ENCODE peak calls at places on chromosomes 4 and X, in nine cellular contexts. L is left lung, G is mammary epithelial cell, P is mucosa of descending colon, M is stomach, N is pancreas, R is lower lobe of right lung, A is psoas muscle, Y is tibial artery. K is an unnamed sample. For H3K4me1, the result is how much of the 10 kb centered on the place peaks cover.

GRCh38 chrX:114390251-114390796 is 193.6 kb upstream of the HTR2C start:
- DNase-seq in M (no peak), L (peak), A (no peak), G (no peak), R (no peak), Y (no peak), P (no peak), N (no peak), K (no peak)

GRCh38 chrX:63434665-63435064 is 83.5 kb upstream of the SPIN4 start:
- DNase-seq in G (peak), A (no peak), Y (no peak), L (no peak), R (no peak), P (peak), N (no peak), M (no peak), K (no peak)

GRCh38 chr4:78612398-78613005 is 60.9 kb downstream of the ANXA3 start:
- DNase-seq in L (no peak), P (peak), Y (no peak), A (no peak), G (no peak), N (no peak), M (no peak), R (no peak), K (peak)

GRCh38 chr4:47032405-47033106 is 1.2 kb downstream of the GABRB1 start:
- DNase-seq in L (peak), R (peak), A (peak), P (peak), M (peak), G (peak), N (peak), Y (peak), K (peak)

GRCh38 chr4:99968330-99968729 is 18.3 kb upstream of the H2AZ1 start:
- DNase-seq in M (no peak), N (no peak), R (no peak), P (no peak), G (peak), L (no peak), Y (no peak), A (no peak), K (no peak)

GRCh38 chr4:122980860-122981259 is 58.5 kb upstream of the NUDT6 start:
- DNase-seq in G (no peak), A (no peak), M (no peak), R (no peak), N (no peak), L (no peak), P (no peak), Y (no peak), K (no peak)

GRCh38 chr4:21991537-21991936 is 43.0 kb upstream of the KCNIP4 start:
- DNase-seq in A (no peak), P (no peak), R (no peak), G (no peak), Y (no peak), M (no peak), N (no peak), L (no peak), K (no peak)

GRCh38 chrX:24259544-24260240 is 54.2 kb downstream of the SUPT20HL2 start:
- DNase-seq in A (no peak), R (no peak), L (no peak), Y (no peak), M (no peak), G (peak), N (no peak), P (peak), K (peak)

GRCh38 chrX:66074920-66075879 is 35.3 kb upstream of the VSIG4 start:
- DNase-seq in P (peak), Y (peak), R (peak), M (no peak), L (peak), G (no peak), A (peak), N (no peak), K (peak)

GRCh38 chr4:84916233-84916632 is 50.3 kb downstream of the WDFY3 start:
- DNase-seq in L (no peak), M (no peak), P (no peak), R (no peak), N (no peak), G (no peak), A (no peak), Y (no peak), K (no peak)

GRCh38 chrX:68183612-68184214 is 249.6 kb downstream of the OPHN1 start:
- DNase-seq in L (no peak), Y (no peak), G (no peak), A (no peak), M (no peak), R (no peak), N (no peak), P (peak), K (no peak)

GRCh38 chr4:17284323-17285175 is 227.3 kb downstream of the QDPR start:
- DNase-seq in Y (no peak), P (no peak), M (no peak), L (no peak), A (no peak), N (no peak), R (no peak), G (no peak), K (peak)
- TF ChIP-seq CTCF in Y (no peak), P (no peak), M (no peak), L (no peak), A (no peak), N (no peak), R (no peak), G (no peak), K (no peak)

GRCh38 chr4:8101213-8101781 is 57.3 kb downstream of the ABLIM2 start:
- DNase-seq in L (peak), M (no peak), P (peak), R (peak), A (peak), G (peak), Y (no peak), N (no peak), K (peak)
- H3K4me1 ChIP-seq in L (under half), M (under half), P (under half), R (under half), A (half or more), G (under half), Y (under half), N (under half), K (under half)

GRCh38 chr4:146510942-146511341 is 10.8 kb downstream of the SLC10A7 start:
- DNase-seq in G (no peak), L (no peak), R (no peak), A (no peak), N (no peak), M (no peak), Y (no peak), P (no peak), K (no peak)
- TF ChIP-seq CTCF in G (no peak), L (no peak), R (no peak), A (no peak), N (no peak), M (no peak), Y (no peak), P (no peak), K (no peak)

GRCh38 chrX:69297521-69297920 is 132.3 kb upstream of the PJA1 start:
- DNase-seq in R (no peak), Y (no peak), L (no peak), M (no peak), P (no peak), N (no peak), G (no peak), A (no peak), K (no peak)
- H3K4me1 ChIP-seq in R (under half), Y (under half), L (under half), M (under half), P (under half), N (under half), G (under half), A (under half), K (under half)

DNA sequence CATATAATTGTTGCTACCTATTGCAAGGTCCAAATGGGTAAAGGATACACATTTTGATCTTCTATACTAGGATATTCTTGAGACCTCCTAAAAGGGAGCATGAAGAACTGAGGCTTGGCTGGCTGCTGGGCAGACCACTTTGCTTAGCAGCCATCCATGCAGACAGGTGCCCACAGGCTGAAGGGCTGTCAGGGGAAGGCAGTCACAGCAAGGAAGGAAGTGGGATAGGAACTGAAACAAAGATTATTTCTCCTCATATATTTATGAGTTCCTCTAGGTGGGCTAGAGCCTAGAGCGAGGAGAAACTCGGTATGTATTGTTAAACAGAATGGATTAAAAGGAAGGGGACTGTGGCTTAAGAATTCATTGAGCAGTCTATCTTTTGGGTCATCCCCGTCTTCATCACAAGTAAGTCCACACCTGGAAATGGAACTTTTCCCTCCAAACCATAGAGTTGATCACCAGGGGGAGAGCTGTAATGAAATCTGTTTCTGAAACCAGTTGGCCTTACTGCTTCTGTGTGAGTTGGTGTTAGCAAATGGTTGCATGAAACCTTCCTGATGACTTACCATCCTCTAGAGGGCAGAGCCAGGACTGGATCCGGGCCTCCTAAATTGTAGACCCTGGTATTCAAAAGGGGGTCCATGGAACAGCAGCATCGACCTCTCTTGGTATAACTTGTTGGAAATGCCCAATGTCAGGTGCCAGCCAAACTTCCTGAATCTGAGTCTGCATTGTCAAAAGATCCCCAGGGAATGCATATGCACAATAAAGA is 42.3 kb downstream of the AFF2 start:
- DNase-seq in Y (no peak), G (no peak), P (no peak), M (no peak), N (no peak), L (no peak), A (no peak), R (no peak), K (no peak)
- TF ChIP-seq CTCF in Y (no peak), G (no peak), P (no peak), M (no peak), N (no peak), L (no peak), A (no peak), R (no peak), K (no peak)

GRCh38 chr4:152104286-152104685 is 343.5 kb upstream of the GATB start:
- DNase-seq in P (no peak), A (no peak), L (no peak), M (no peak), N (no peak), R (no peak), G (no peak), Y (no peak), K (no peak)
- H3K4me1 ChIP-seq in P (under half), A (under half), L (under half), M (under half), N (under half), R (under half), G (under half), Y (under half), K (under half)

DNA sequence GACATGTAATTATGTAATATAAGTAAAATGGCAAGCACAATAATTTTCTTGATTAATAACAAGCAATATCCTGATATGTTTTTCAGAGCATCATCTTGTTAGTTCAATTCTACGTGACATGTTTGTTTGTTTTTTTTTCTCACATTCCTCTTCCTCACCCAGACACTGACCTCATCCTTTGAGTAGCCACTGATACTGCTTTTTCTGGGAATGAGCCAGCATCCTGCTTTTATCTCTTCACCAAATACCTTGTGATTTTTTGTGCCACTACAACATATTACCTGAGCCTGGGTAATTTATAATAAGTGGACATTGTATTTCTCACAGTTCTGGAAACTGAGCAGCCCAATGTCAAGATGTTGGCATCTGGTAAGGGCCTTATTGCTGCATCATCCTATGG is 484.0 kb downstream of the NAF1 start:
- DNase-seq in Y (no peak), N (no peak), R (no peak), A (no peak), M (no peak), L (no peak), G (no peak), P (no peak), K (no peak)
- TF ChIP-seq CTCF in Y (no peak), N (no peak), R (no peak), A (no peak), M (no peak), L (no peak), G (no peak), P (no peak), K (no peak)

GRCh38 chr4:87257523-87257922 is 37.1 kb upstream of the KLHL8 start:
- DNase-seq in L (no peak), P (no peak), N (no peak), A (no peak), G (no peak), Y (no peak), M (no peak), R (no peak), K (peak)
- H3K4me1 ChIP-seq in L (under half), P (under half), N (under half), A (under half), G (under half), Y (under half), M (under half), R (under half), K (under half)

DNA sequence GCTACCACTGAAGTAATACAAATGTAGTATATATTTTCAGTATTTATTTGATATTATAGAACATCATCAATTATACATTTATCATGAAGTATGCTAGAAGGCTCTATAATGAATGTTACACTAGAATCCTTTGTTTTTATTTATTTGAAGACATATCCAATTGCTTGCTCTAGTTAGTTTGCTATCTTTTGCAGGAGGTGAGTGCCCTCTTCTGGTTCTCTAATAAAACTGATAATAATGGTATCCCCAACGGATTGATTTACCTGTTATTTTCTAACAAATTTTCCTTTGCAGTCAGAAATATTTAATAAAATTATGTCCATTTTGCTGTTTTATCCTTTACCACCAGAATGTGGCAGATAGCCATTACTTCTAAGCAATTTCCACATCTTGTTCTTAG is 274.3 kb upstream of the TACR3 start:
- DNase-seq in Y (no peak), A (no peak), L (no peak), N (no peak), P (no peak), R (no peak), M (no peak), G (peak), K (no peak)
- TF ChIP-seq CTCF in Y (no peak), A (no peak), L (no peak), N (no peak), P (no peak), R (no peak), M (no peak), G (peak), K (no peak)

K was measured in testis.